ENCODE peak calls at places on chromosomes 5 and 9, in seven cellular contexts. One of them, this sample, is unnamed.

GRCh38 chr9:121972501-121972981 is 120.6 kb downstream of the TTLL11 start:
- DNase-seq in Daoy: peak; percentile 95
- DNase-seq in endothelial cell of umbilical vein: peak; percentile 75
- DNase-seq in activated T-helper 1 cell treated with Interleukin-2 at 50 U/mL for 16 hours: no peak
- DNase-seq in mucosa of descending colon: peak; percentile 83
- DNase-seq in left lung: peak; percentile 89
- DNase-seq in stimulated activated CD4-positive, alpha-beta T cell treated with anti-CD3 and anti-CD28 coated beads, Interleukin-12 subunit alpha, Interleukin-12 subunit beta, amount 100 ng/mL, for 48 hours: no peak
- DNase-seq in this sample: peak; percentile 26

GRCh38 chr5:66647146-66647856 is 51.1 kb downstream of the MAST4 start:
- DNase-seq in endothelial cell of umbilical vein: no peak
- DNase-seq in stimulated activated CD4-positive, alpha-beta T cell treated with anti-CD3 and anti-CD28 coated beads, Interleukin-12 subunit alpha, Interleukin-12 subunit beta, amount 100 ng/mL, for 48 hours: no peak
- DNase-seq in Daoy: peak; percentile 15
- DNase-seq in left lung: no peak
- DNase-seq in activated T-helper 1 cell treated with Interleukin-2 at 50 U/mL for 16 hours: no peak
- DNase-seq in mucosa of descending colon: no peak
- DNase-seq in this sample: no peak

GRCh38 chr5:124654418-124654817 is 92.0 kb downstream of the ZNF608 start:
- DNase-seq in stimulated activated CD4-positive, alpha-beta T cell treated with anti-CD3 and anti-CD28 coated beads, Interleukin-12 subunit alpha, Interleukin-12 subunit beta, amount 100 ng/mL, for 48 hours: no peak
- DNase-seq in activated T-helper 1 cell treated with Interleukin-2 at 50 U/mL for 16 hours: no peak
- DNase-seq in Daoy: no peak
- DNase-seq in mucosa of descending colon: no peak
- DNase-seq in endothelial cell of umbilical vein: no peak
- DNase-seq in left lung: no peak
- DNase-seq in this sample: no peak

GRCh38 chr5:14110680-14111079 is 32.5 kb upstream of the TRIO start:
- DNase-seq in Daoy: peak; percentile 28
- DNase-seq in endothelial cell of umbilical vein: no peak
- DNase-seq in mucosa of descending colon: no peak
- DNase-seq in activated T-helper 1 cell treated with Interleukin-2 at 50 U/mL for 16 hours: no peak
- DNase-seq in stimulated activated CD4-positive, alpha-beta T cell treated with anti-CD3 and anti-CD28 coated beads, Interleukin-12 subunit alpha, Interleukin-12 subunit beta, amount 100 ng/mL, for 48 hours: no peak
- DNase-seq in left lung: no peak
- DNase-seq in this sample: no peak

GRCh38 chr5:127076730-127077129 is 3.4 kb upstream of the C5orf63 start:
- DNase-seq in left lung: no peak
- DNase-seq in mucosa of descending colon: peak; percentile 12
- DNase-seq in Daoy: peak; percentile 7
- DNase-seq in endothelial cell of umbilical vein: peak; percentile 87
- DNase-seq in activated T-helper 1 cell treated with Interleukin-2 at 50 U/mL for 16 hours: no peak
- DNase-seq in stimulated activated CD4-positive, alpha-beta T cell treated with anti-CD3 and anti-CD28 coated beads, Interleukin-12 subunit alpha, Interleukin-12 subunit beta, amount 100 ng/mL, for 48 hours: no peak
- DNase-seq in this sample: no peak

GRCh38 chr5:1334831-1335539 is 9.9 kb downstream of the CLPTM1L start:
- DNase-seq in activated T-helper 1 cell treated with Interleukin-2 at 50 U/mL for 16 hours: no peak
- DNase-seq in left lung: peak; percentile 65
- DNase-seq in endothelial cell of umbilical vein: no peak
- DNase-seq in mucosa of descending colon: no peak
- DNase-seq in Daoy: no peak
- DNase-seq in stimulated activated CD4-positive, alpha-beta T cell treated with anti-CD3 and anti-CD28 coated beads, Interleukin-12 subunit alpha, Interleukin-12 subunit beta, amount 100 ng/mL, for 48 hours: no peak
- DNase-seq in this sample: no peak

GRCh38 chr9:27033815-27034403 is 28.4 kb upstream of the LRRC19 start:
- DNase-seq in endothelial cell of umbilical vein: peak; percentile 78
- DNase-seq in stimulated activated CD4-positive, alpha-beta T cell treated with anti-CD3 and anti-CD28 coated beads, Interleukin-12 subunit alpha, Interleukin-12 subunit beta, amount 100 ng/mL, for 48 hours: peak; percentile 63
- DNase-seq in Daoy: peak; percentile 52
- DNase-seq in activated T-helper 1 cell treated with Interleukin-2 at 50 U/mL for 16 hours: no peak
- DNase-seq in left lung: no peak
- DNase-seq in mucosa of descending colon: peak; percentile 84
- DNase-seq in this sample: peak; percentile 13

GRCh38 chr9:272251-273213 is 57.9 kb downstream of the DOCK8 start:
- DNase-seq in endothelial cell of umbilical vein: no peak
- DNase-seq in Daoy: peak; percentile 34
- DNase-seq in activated T-helper 1 cell treated with Interleukin-2 at 50 U/mL for 16 hours: peak; percentile 46
- DNase-seq in left lung: no peak
- DNase-seq in stimulated activated CD4-positive, alpha-beta T cell treated with anti-CD3 and anti-CD28 coated beads, Interleukin-12 subunit alpha, Interleukin-12 subunit beta, amount 100 ng/mL, for 48 hours: peak; percentile 59
- DNase-seq in mucosa of descending colon: peak; percentile 44
- DNase-seq in this sample: peak; percentile 72

GRCh38 chr5:4144608-4145007 is 549.0 kb downstream of the IRX1 start:
- DNase-seq in endothelial cell of umbilical vein: no peak
- DNase-seq in mucosa of descending colon: no peak
- DNase-seq in stimulated activated CD4-positive, alpha-beta T cell treated with anti-CD3 and anti-CD28 coated beads, Interleukin-12 subunit alpha, Interleukin-12 subunit beta, amount 100 ng/mL, for 48 hours: no peak
- DNase-seq in Daoy: peak; percentile 13
- DNase-seq in left lung: no peak
- DNase-seq in activated T-helper 1 cell treated with Interleukin-2 at 50 U/mL for 16 hours: no peak
- DNase-seq in this sample: no peak

GRCh38 chr5:172559004-172559932 is 81.8 kb upstream of the NEURL1B start:
- DNase-seq in Daoy: peak; percentile 91
- DNase-seq in activated T-helper 1 cell treated with Interleukin-2 at 50 U/mL for 16 hours: no peak
- DNase-seq in stimulated activated CD4-positive, alpha-beta T cell treated with anti-CD3 and anti-CD28 coated beads, Interleukin-12 subunit alpha, Interleukin-12 subunit beta, amount 100 ng/mL, for 48 hours: no peak
- DNase-seq in endothelial cell of umbilical vein: no peak
- DNase-seq in mucosa of descending colon: peak; percentile 55
- DNase-seq in left lung: no peak
- DNase-seq in this sample: no peak

GRCh38 chr9:111150241-111150640 is 112.0 kb upstream of the LPAR1 start:
- DNase-seq in mucosa of descending colon: no peak
- DNase-seq in activated T-helper 1 cell treated with Interleukin-2 at 50 U/mL for 16 hours: no peak
- DNase-seq in stimulated activated CD4-positive, alpha-beta T cell treated with anti-CD3 and anti-CD28 coated beads, Interleukin-12 subunit alpha, Interleukin-12 subunit beta, amount 100 ng/mL, for 48 hours: no peak
- DNase-seq in left lung: no peak
- DNase-seq in endothelial cell of umbilical vein: no peak
- DNase-seq in Daoy: no peak
- DNase-seq in this sample: no peak

GRCh38 chr5:147509710-147510651 is at the start of gene DPYSL3:
- DNase-seq in Daoy: peak; percentile 92
- DNase-seq in mucosa of descending colon: peak; percentile 47
- DNase-seq in left lung: peak; percentile 87
- DNase-seq in stimulated activated CD4-positive, alpha-beta T cell treated with anti-CD3 and anti-CD28 coated beads, Interleukin-12 subunit alpha, Interleukin-12 subunit beta, amount 100 ng/mL, for 48 hours: no peak
- DNase-seq in endothelial cell of umbilical vein: peak; percentile 90
- DNase-seq in activated T-helper 1 cell treated with Interleukin-2 at 50 U/mL for 16 hours: no peak
- DNase-seq in this sample: no peak

GRCh38 chr9:87213948-87214347 is 266.6 kb upstream of the GAS1 start:
- DNase-seq in activated T-helper 1 cell treated with Interleukin-2 at 50 U/mL for 16 hours: no peak
- DNase-seq in Daoy: peak; percentile 36
- DNase-seq in left lung: no peak
- DNase-seq in stimulated activated CD4-positive, alpha-beta T cell treated with anti-CD3 and anti-CD28 coated beads, Interleukin-12 subunit alpha, Interleukin-12 subunit beta, amount 100 ng/mL, for 48 hours: no peak
- DNase-seq in mucosa of descending colon: no peak
- DNase-seq in endothelial cell of umbilical vein: no peak
- DNase-seq in this sample: no peak

GRCh38 chr5:64147379-64147778 is 18.3 kb upstream of the RNF180 start:
- DNase-seq in Daoy: no peak
- DNase-seq in stimulated activated CD4-positive, alpha-beta T cell treated with anti-CD3 and anti-CD28 coated beads, Interleukin-12 subunit alpha, Interleukin-12 subunit beta, amount 100 ng/mL, for 48 hours: no peak
- DNase-seq in left lung: no peak
- DNase-seq in mucosa of descending colon: no peak
- DNase-seq in activated T-helper 1 cell treated with Interleukin-2 at 50 U/mL for 16 hours: no peak
- DNase-seq in endothelial cell of umbilical vein: no peak
- DNase-seq in this sample: no peak

GRCh38 chr5:134177197-134178171 is 734 bp upstream of the SKP1 start:
- DNase-seq in Daoy: peak; percentile 13
- DNase-seq in endothelial cell of umbilical vein: peak; percentile 77
- DNase-seq in activated T-helper 1 cell treated with Interleukin-2 at 50 U/mL for 16 hours: no peak
- DNase-seq in mucosa of descending colon: peak; percentile 90
- DNase-seq in stimulated activated CD4-positive, alpha-beta T cell treated with anti-CD3 and anti-CD28 coated beads, Interleukin-12 subunit alpha, Interleukin-12 subunit beta, amount 100 ng/mL, for 48 hours: no peak
- DNase-seq in left lung: no peak
- DNase-seq in this sample: no peak

GRCh38 chr5:137754961-137755762 is 999 bp upstream of the HNRNPA0 start:
- DNase-seq in endothelial cell of umbilical vein: no peak
- DNase-seq in Daoy: no peak
- DNase-seq in mucosa of descending colon: no peak
- DNase-seq in activated T-helper 1 cell treated with Interleukin-2 at 50 U/mL for 16 hours: no peak
- DNase-seq in left lung: peak; percentile 33
- DNase-seq in stimulated activated CD4-positive, alpha-beta T cell treated with anti-CD3 and anti-CD28 coated beads, Interleukin-12 subunit alpha, Interleukin-12 subunit beta, amount 100 ng/mL, for 48 hours: no peak
- DNase-seq in this sample: no peak

GRCh38 chr5:138111937-138112336 is 27.3 kb downstream of the NME5 start:
- DNase-seq in mucosa of descending colon: no peak
- DNase-seq in stimulated activated CD4-positive, alpha-beta T cell treated with anti-CD3 and anti-CD28 coated beads, Interleukin-12 subunit alpha, Interleukin-12 subunit beta, amount 100 ng/mL, for 48 hours: no peak
- DNase-seq in Daoy: peak; percentile 43
- DNase-seq in left lung: no peak
- DNase-seq in endothelial cell of umbilical vein: no peak
- DNase-seq in activated T-helper 1 cell treated with Interleukin-2 at 50 U/mL for 16 hours: no peak
- DNase-seq in this sample: no peak

GRCh38 chr5:133944263-133945230 is 23.9 kb downstream of the C5orf15 start:
- DNase-seq in left lung: peak; percentile 43
- DNase-seq in activated T-helper 1 cell treated with Interleukin-2 at 50 U/mL for 16 hours: no peak
- DNase-seq in endothelial cell of umbilical vein: peak; percentile 53
- DNase-seq in mucosa of descending colon: peak; percentile 45
- DNase-seq in Daoy: peak; percentile 75
- DNase-seq in stimulated activated CD4-positive, alpha-beta T cell treated with anti-CD3 and anti-CD28 coated beads, Interleukin-12 subunit alpha, Interleukin-12 subunit beta, amount 100 ng/mL, for 48 hours: peak; percentile 64
- DNase-seq in this sample: no peak

GRCh38 chr5:159935946-159936345 is 19.7 kb downstream of the ADRA1B start:
- DNase-seq in mucosa of descending colon: no peak
- DNase-seq in activated T-helper 1 cell treated with Interleukin-2 at 50 U/mL for 16 hours: no peak
- DNase-seq in stimulated activated CD4-positive, alpha-beta T cell treated with anti-CD3 and anti-CD28 coated beads, Interleukin-12 subunit alpha, Interleukin-12 subunit beta, amount 100 ng/mL, for 48 hours: no peak
- DNase-seq in left lung: no peak
- DNase-seq in Daoy: no peak
- DNase-seq in endothelial cell of umbilical vein: no peak
- DNase-seq in this sample: no peak

GRCh38 chr5:68862560-68862959 is 231.3 kb upstream of the SLC30A5 start:
- DNase-seq in stimulated activated CD4-positive, alpha-beta T cell treated with anti-CD3 and anti-CD28 coated beads, Interleukin-12 subunit alpha, Interleukin-12 subunit beta, amount 100 ng/mL, for 48 hours: no peak
- DNase-seq in Daoy: no peak
- DNase-seq in endothelial cell of umbilical vein: no peak
- DNase-seq in mucosa of descending colon: no peak
- DNase-seq in activated T-helper 1 cell treated with Interleukin-2 at 50 U/mL for 16 hours: no peak
- DNase-seq in left lung: no peak
- DNase-seq in this sample: no peak

GRCh38 chr9:91421987-91422765 is 1.5 kb downstream of the NFIL3 start:
- DNase-seq in endothelial cell of umbilical vein: peak; percentile 46
- DNase-seq in stimulated activated CD4-positive, alpha-beta T cell treated with anti-CD3 and anti-CD28 coated beads, Interleukin-12 subunit alpha, Interleukin-12 subunit beta, amount 100 ng/mL, for 48 hours: no peak
- DNase-seq in mucosa of descending colon: peak; percentile 41
- DNase-seq in Daoy: peak; percentile 15
- DNase-seq in left lung: no peak
- DNase-seq in activated T-helper 1 cell treated with Interleukin-2 at 50 U/mL for 16 hours: no peak
- DNase-seq in this sample: no peak

GRCh38 chr5:14105717-14106435 is 37.3 kb upstream of the TRIO start:
- DNase-seq in Daoy: peak; percentile 94
- DNase-seq in endothelial cell of umbilical vein: peak; percentile 83
- DNase-seq in activated T-helper 1 cell treated with Interleukin-2 at 50 U/mL for 16 hours: no peak
- DNase-seq in left lung: no peak
- DNase-seq in mucosa of descending colon: no peak
- DNase-seq in stimulated activated CD4-positive, alpha-beta T cell treated with anti-CD3 and anti-CD28 coated beads, Interleukin-12 subunit alpha, Interleukin-12 subunit beta, amount 100 ng/mL, for 48 hours: no peak
- DNase-seq in this sample: no peak

GRCh38 chr5:157708866-157709265 is 22.4 kb upstream of the THG1L start:
- DNase-seq in stimulated activated CD4-positive, alpha-beta T cell treated with anti-CD3 and anti-CD28 coated beads, Interleukin-12 subunit alpha, Interleukin-12 subunit beta, amount 100 ng/mL, for 48 hours: no peak
- DNase-seq in activated T-helper 1 cell treated with Interleukin-2 at 50 U/mL for 16 hours: no peak
- DNase-seq in endothelial cell of umbilical vein: no peak
- DNase-seq in left lung: no peak
- DNase-seq in Daoy: no peak
- DNase-seq in mucosa of descending colon: no peak
- DNase-seq in this sample: no peak

GRCh38 chr9:107462691-107463090 is 26.9 kb downstream of the KLF4 start:
- DNase-seq in mucosa of descending colon: no peak
- DNase-seq in left lung: no peak
- DNase-seq in activated T-helper 1 cell treated with Interleukin-2 at 50 U/mL for 16 hours: no peak
- DNase-seq in stimulated activated CD4-positive, alpha-beta T cell treated with anti-CD3 and anti-CD28 coated beads, Interleukin-12 subunit alpha, Interleukin-12 subunit beta, amount 100 ng/mL, for 48 hours: no peak
- DNase-seq in endothelial cell of umbilical vein: no peak
- DNase-seq in Daoy: peak; percentile 32
- DNase-seq in this sample: no peak

GRCh38 chr9:120191141-120191540 is 388.8 kb downstream of the CDK5RAP2 start:
- DNase-seq in stimulated activated CD4-positive, alpha-beta T cell treated with anti-CD3 and anti-CD28 coated beads, Interleukin-12 subunit alpha, Interleukin-12 subunit beta, amount 100 ng/mL, for 48 hours: no peak
- DNase-seq in left lung: no peak
- DNase-seq in Daoy: no peak
- DNase-seq in mucosa of descending colon: no peak
- DNase-seq in activated T-helper 1 cell treated with Interleukin-2 at 50 U/mL for 16 hours: no peak
- DNase-seq in endothelial cell of umbilical vein: no peak
- DNase-seq in this sample: no peak